ENCODE peak calls at places on chromosomes 7 and 10, in ten cellular contexts. I, O, U, K, H, C, T, N, F and Q are unnamed samples.

GRCh38 chr10:23556727-23557440 is 118.0 kb downstream of the OTUD1 start:
- DNase-seq in T (no peak), H (no peak), C (no peak), F (no peak), U (no peak), N (peak), K (no peak), O (no peak), I (no peak), Q (peak)

GRCh38 chr7:24010495-24010894 is 273.5 kb upstream of the NPY start:
- DNase-seq in U (no peak), F (no peak), I (no peak), H (no peak), C (no peak), K (no peak), T (no peak), O (no peak), N (no peak), Q (no peak)

GRCh38 chr10:109591631-109592030 is 331.7 kb downstream of the XPNPEP1 start:
- DNase-seq in K (no peak), T (peak), N (no peak), F (no peak), H (no peak), C (no peak), O (no peak), U (no peak), I (no peak), Q (no peak)

GRCh38 chr10:131897297-131897899 is 3.4 kb upstream of the PPP2R2D start:
- DNase-seq in F (no peak), O (no peak), H (no peak), U (no peak), I (no peak), C (no peak), N (no peak), T (no peak), K (no peak), Q (no peak)

GRCh38 chr7:1063361-1063760 is 19.0 kb downstream of the GPR146 start:
- DNase-seq in N (no peak), K (no peak), I (no peak), U (no peak), C (no peak), T (no peak), F (no peak), O (no peak), H (no peak), Q (no peak)

GRCh38 chr10:112587709-112588108 is 140.7 kb downstream of the VTI1A start:
- DNase-seq in K (no peak), O (no peak), T (no peak), C (no peak), H (no peak), F (no peak), I (no peak), U (no peak), N (no peak), Q (peak)

GRCh38 chr7:79598351-79598750 is 144.9 kb upstream of the MAGI2 start:
- DNase-seq in O (no peak), I (no peak), N (no peak), F (no peak), C (no peak), U (no peak), T (no peak), H (no peak), K (peak), Q (no peak)

GRCh38 chr10:80542053-80542452 is 4.4 kb downstream of the SH2D4B start:
- DNase-seq in U (no peak), H (no peak), T (peak), F (no peak), I (no peak), N (no peak), K (no peak), C (no peak), O (no peak), Q (peak)

GRCh38 chr10:103175580-103176285 is 17.3 kb downstream of the NT5C2 start:
- DNase-seq in F (no peak), C (no peak), T (no peak), N (no peak), U (no peak), H (no peak), K (no peak), I (no peak), O (no peak), Q (no peak)

GRCh38 chr7:103989200-103989784 is at the start of gene RELN:
- DNase-seq in C (no peak), H (no peak), T (peak), U (no peak), F (no peak), I (no peak), O (peak), K (no peak), N (peak), Q (peak)

GRCh38 chr10:68871731-68872342 is 29.3 kb upstream of the DDX50 start:
- DNase-seq in C (no peak), U (no peak), N (peak), O (no peak), K (no peak), F (no peak), T (peak), I (no peak), H (no peak), Q (peak)

GRCh38 chr10:124550305-124551034 is 88.8 kb downstream of the LHPP start:
- DNase-seq in N (no peak), F (no peak), C (no peak), U (no peak), K (no peak), H (no peak), T (no peak), O (no peak), I (no peak), Q (no peak)

GRCh38 chr10:17430647-17431355 is 23.6 kb downstream of the ST8SIA6 start:
- DNase-seq in N (peak), H (no peak), K (peak), I (peak), C (peak), T (peak), F (peak), U (peak), O (peak), Q (peak)

GRCh38 chr7:128120976-128121490 is 89.8 kb upstream of the LRRC4 start:
- DNase-seq in H (no peak), O (no peak), I (no peak), F (no peak), N (no peak), K (no peak), T (no peak), U (no peak), C (no peak), Q (no peak)

GRCh38 chr7:16494955-16495719 is 29.6 kb upstream of the SOSTDC1 start:
- DNase-seq in H (no peak), I (no peak), T (no peak), U (no peak), C (no peak), K (no peak), N (no peak), O (no peak), F (no peak), Q (no peak)

GRCh38 chr10:377228-377627 is 242.0 kb downstream of the ZMYND11 start:
- DNase-seq in K (no peak), F (no peak), T (no peak), N (no peak), U (no peak), C (no peak), O (no peak), H (no peak), I (no peak), Q (no peak)

GRCh38 chr7:157715938-157716280 is 379.1 kb downstream of the DNAJB6 start:
- DNase-seq in O (no peak), C (no peak), U (no peak), I (no peak), T (no peak), F (no peak), H (no peak), N (no peak), K (no peak), Q (no peak)